ENCODE peak calls at places on chromosomes 1 and 21, in nine cellular contexts. C is neural progenitor cell, F is mesenchymal stem cell, Q is mesendoderm, U is thyroid gland, I is PC-9, R is GM23248, S is cardiac muscle cell, M is uterus. A is an unnamed sample.

GRCh38 chr1:227317541-227318002 is 720 bp downstream of the CDC42BPA start:
- DNase-seq in C (peak; percentile 80), F (peak; percentile 84), Q (peak; percentile 92), U (peak; percentile 41), I (peak; percentile 52), R (peak; percentile 79), S (peak; percentile 76), M (peak; percentile 39), A (peak; percentile 45)

GRCh38 chr1:2411801-2412394 is 466 bp downstream of the PEX10 start:
- DNase-seq in C (no peak), F (peak; percentile 26), Q (peak; percentile 36), U (no peak), I (peak; percentile 50), R (peak; percentile 40), S (peak; percentile 12), M (no peak), A (no peak)

GRCh38 chr1:176863613-176864012 is 300.9 kb downstream of the ASTN1 start:
- DNase-seq in C (no peak), F (no peak), Q (peak; percentile 55), U (no peak), I (no peak), R (no peak), S (no peak), M (no peak), A (no peak)

GRCh38 chr1:103180660-103181059 is 72.3 kb upstream of the COL11A1 start:
- DNase-seq in C (no peak), F (no peak), Q (peak; percentile 6), U (no peak), I (no peak), R (peak; percentile 76), S (peak; percentile 22), M (no peak), A (no peak)

GRCh38 chr1:9539829-9540550 is 725 bp downstream of the SLC25A33 start:
- DNase-seq in C (peak; percentile 82), F (peak; percentile 76), Q (peak; percentile 69), U (peak; percentile 71), I (no peak), R (peak; percentile 84), S (peak; percentile 61), M (peak; percentile 60), A (peak; percentile 37)

GRCh38 chr1:46596036-46596435 is 8.0 kb downstream of the MKNK1 start:
- DNase-seq in C (no peak), F (no peak), Q (no peak), U (no peak), I (no peak), R (no peak), S (no peak), M (no peak), A (no peak)

GRCh38 chr1:156365754-156366153 is 3.3 kb upstream of the RHBG start:
- DNase-seq in C (no peak), F (no peak), Q (no peak), U (no peak), I (no peak), R (no peak), S (no peak), M (no peak), A (no peak)

GRCh38 chr1:233040494-233040893 is 90.1 kb downstream of the NTPCR start:
- DNase-seq in C (no peak), F (no peak), Q (no peak), U (no peak), I (no peak), R (no peak), S (no peak), M (no peak), A (no peak)

GRCh38 chr1:212526111-212526491 is 82.5 kb upstream of the ATF3 start:
- DNase-seq in C (no peak), F (no peak), Q (no peak), U (no peak), I (no peak), R (no peak), S (no peak), M (no peak), A (no peak)

GRCh38 chr1:55827350-55827749 is 612.2 kb upstream of the USP24 start:
- DNase-seq in C (no peak), F (peak; percentile 96), Q (no peak), U (no peak), I (no peak), R (peak; percentile 94), S (peak; percentile 95), M (peak; percentile 52), A (peak; percentile 31)

GRCh38 chr1:213435715-213436114 is 384.7 kb downstream of the RPS6KC1 start:
- DNase-seq in C (peak; percentile 20), F (no peak), Q (no peak), U (no peak), I (no peak), R (no peak), S (no peak), M (no peak), A (no peak)

GRCh38 chr1:116262995-116263385 is 110.1 kb upstream of the ATP1A1 start:
- DNase-seq in C (peak; percentile 83), F (no peak), Q (no peak), U (no peak), I (no peak), R (no peak), S (no peak), M (no peak), A (no peak)

GRCh38 chr1:203593723-203594122 is 32.9 kb upstream of the ATP2B4 start:
- DNase-seq in C (no peak), F (peak; percentile 96), Q (peak; percentile 74), U (no peak), I (no peak), R (peak; percentile 61), S (no peak), M (no peak), A (no peak)

GRCh38 chr21:35678393-35678792 is 381.9 kb downstream of the SETD4 start:
- DNase-seq in C (no peak), F (no peak), Q (no peak), U (no peak), I (no peak), R (no peak), S (no peak), M (no peak), A (no peak)

GRCh38 chr1:112267929-112268328 is 128.1 kb upstream of the CTTNBP2NL start:
- DNase-seq in C (no peak), F (no peak), Q (no peak), U (peak; percentile 17), I (no peak), R (no peak), S (peak; percentile 41), M (peak; percentile 61), A (peak; percentile 32)
- H3K27me3 ChIP-seq in C (no peaks in the 10 kb centered on the region), F (peaks cover 20% of the 10 kb centered on the region), Q (no peaks in the 10 kb centered on the region), U (no peaks in the 10 kb centered on the region), I (peaks cover 28% of the 10 kb centered on the region), R (no peaks in the 10 kb centered on the region), S (no peaks in the 10 kb centered on the region), M (no peaks in the 10 kb centered on the region), A (no peaks in the 10 kb centered on the region)

GRCh38 chr1:41476807-41477361 is 7.6 kb downstream of the EDN2 start:
- DNase-seq in C (no peak), F (no peak), Q (no peak), U (peak; percentile 95), I (no peak), R (no peak), S (no peak), M (no peak), A (no peak)

GRCh38 chr1:41475346-41475745 is 9.1 kb downstream of the EDN2 start:
- DNase-seq in C (no peak), F (no peak), Q (no peak), U (no peak), I (no peak), R (no peak), S (no peak), M (no peak), A (no peak)

GRCh38 chr1:41475859-41476567 is 8.5 kb downstream of the EDN2 start:
- DNase-seq in C (no peak), F (no peak), Q (no peak), U (no peak), I (peak; percentile 68), R (peak; percentile 82), S (no peak), M (no peak), A (no peak)

GRCh38 chr1:41473738-41474362 is 10.6 kb downstream of the EDN2 start:
- DNase-seq in C (no peak), F (no peak), Q (no peak), U (no peak), I (no peak), R (no peak), S (no peak), M (no peak), A (no peak)

GRCh38 chr1:41474490-41475271 is 9.8 kb downstream of the EDN2 start:
- DNase-seq in C (peak; percentile 72), F (no peak), Q (peak; percentile 53), U (peak; percentile 92), I (peak; percentile 50), R (peak; percentile 16), S (no peak), M (peak; percentile 73), A (no peak)
- H3K4me1 ChIP-seq in C (no peaks in the 10 kb centered on the region), F (peaks cover 18% of the 10 kb centered on the region), Q (no peaks in the 10 kb centered on the region), U (peaks cover 55% of the 10 kb centered on the region), I (peaks cover 44% of the 10 kb centered on the region), R (peaks cover 17% of the 10 kb centered on the region), S (peaks cover 10% of the 10 kb centered on the region), M (peaks cover 19% of the 10 kb centered on the region), A (peaks cover 9% of the 10 kb centered on the region)

GRCh38 chr21:44012474-44013379 is 618 bp downstream of the TRAPPC10 start:
- DNase-seq in C (peak; percentile 92), F (peak; percentile 37), Q (peak; percentile 84), U (peak; percentile 53), I (no peak), R (peak; percentile 71), S (peak; percentile 27), M (peak; percentile 59), A (peak; percentile 71)

GRCh38 chr21:44013380-44014088 is 1.4 kb downstream of the TRAPPC10 start:
- DNase-seq in C (no peak), F (peak; percentile 69), Q (peak; percentile 38), U (no peak), I (no peak), R (peak; percentile 58), S (no peak), M (no peak), A (no peak)

GRCh38 chr21:44011774-44012473 is at the start of gene TRAPPC10:
- DNase-seq in C (peak; percentile 92), F (peak; percentile 88), Q (peak; percentile 85), U (peak; percentile 85), I (peak; percentile 59), R (peak; percentile 96), S (peak; percentile 90), M (peak; percentile 83), A (peak; percentile 78)

GRCh38 chr21:44010429-44010828 is 1.7 kb upstream of the TRAPPC10 start:
- DNase-seq in C (peak; percentile 48), F (no peak), Q (peak; percentile 58), U (no peak), I (no peak), R (no peak), S (no peak), M (no peak), A (no peak)

GRCh38 chr21:44011123-44011773 is 861 bp upstream of the TRAPPC10 start:
- DNase-seq in C (no peak), F (no peak), Q (peak; percentile 51), U (peak; percentile 16), I (no peak), R (no peak), S (no peak), M (no peak), A (no peak)
- H3K4me3 ChIP-seq in C (peak overlapping the region; percentile 89), F (peak overlapping the region; percentile 82), Q (peak overlapping the region; percentile 78), U (peak overlapping the region; percentile 87), I (peak overlapping the region; percentile 79), R (peak overlapping the region; percentile 95), S (peak overlapping the region; percentile 95), M (peak overlapping the region; percentile 75), A (peak overlapping the region; percentile 90)

GRCh38 chr1:15820478-15820877 is 13.0 kb upstream of the UQCRHL start:
- DNase-seq in C (no peak), F (no peak), Q (no peak), U (no peak), I (peak; percentile 75), R (peak; percentile 74), S (peak; percentile 31), M (peak; percentile 7), A (no peak)

GRCh38 chr1:15816674-15817073 is 9.2 kb upstream of the UQCRHL start:
- DNase-seq in C (no peak), F (no peak), Q (no peak), U (no peak), I (no peak), R (peak; percentile 34), S (no peak), M (no peak), A (no peak)
- H3K27me3 ChIP-seq in C (no peaks in the 10 kb centered on the region), F (no peaks in the 10 kb centered on the region), Q (no peaks in the 10 kb centered on the region), U (no peaks in the 10 kb centered on the region), I (no peaks in the 10 kb centered on the region), R (no peaks in the 10 kb centered on the region), S (no peaks in the 10 kb centered on the region), M (no peaks in the 10 kb centered on the region), A (no peaks in the 10 kb centered on the region)